ENCODE peak calls at places on chromosome 7, in seven cellular contexts. One of them, this sample, is unnamed.
A peak's percentile ranks its signal among the peaks of the same experiment; 100 is the strongest.

GRCh38 chr7:50632561-50633413 is 67.6 kb upstream of the DDC start:
- DNase-seq in coronary artery: no peak
- DNase-seq in fibroblast of mammary gland: peak; percentile 56
- DNase-seq in suprapubic skin: no peak
- DNase-seq in spleen: no peak
- DNase-seq in prostate gland: no peak
- DNase-seq in epithelial cell of esophagus: peak; percentile 63
- DNase-seq in this sample: peak; percentile 35

GRCh38 chr7:260441-261281 is 29.3 kb upstream of the FOXL3 start:
- DNase-seq in coronary artery: no peak
- DNase-seq in fibroblast of mammary gland: no peak
- DNase-seq in suprapubic skin: no peak
- DNase-seq in spleen: peak; percentile 64
- DNase-seq in prostate gland: no peak
- DNase-seq in epithelial cell of esophagus: no peak
- DNase-seq in this sample: no peak

GRCh38 chr7:47698386-47698785 is 116.5 kb upstream of the TNS3 start:
- DNase-seq in coronary artery: no peak
- DNase-seq in fibroblast of mammary gland: no peak
- DNase-seq in suprapubic skin: no peak
- DNase-seq in spleen: no peak
- DNase-seq in prostate gland: no peak
- DNase-seq in epithelial cell of esophagus: no peak
- DNase-seq in this sample: no peak

GRCh38 chr7:7895754-7896153 is 72.8 kb upstream of the GLCCI1 start:
- DNase-seq in coronary artery: no peak
- DNase-seq in fibroblast of mammary gland: no peak
- DNase-seq in suprapubic skin: no peak
- DNase-seq in spleen: no peak
- DNase-seq in prostate gland: no peak
- DNase-seq in epithelial cell of esophagus: peak; percentile 6
- DNase-seq in this sample: no peak

GRCh38 chr7:18508441-18509427 is 13.2 kb downstream of the HDAC9 start:
- DNase-seq in coronary artery: no peak
- DNase-seq in fibroblast of mammary gland: peak; percentile 94
- DNase-seq in suprapubic skin: no peak
- DNase-seq in spleen: no peak
- DNase-seq in prostate gland: no peak
- DNase-seq in epithelial cell of esophagus: peak; percentile 98
- DNase-seq in this sample: peak; percentile 95

GRCh38 chr7:35691827-35692307 is 3.1 kb downstream of the HERPUD2 start:
- DNase-seq in coronary artery: no peak
- DNase-seq in fibroblast of mammary gland: peak; percentile 16
- DNase-seq in suprapubic skin: no peak
- DNase-seq in spleen: peak; percentile 77
- DNase-seq in prostate gland: no peak
- DNase-seq in epithelial cell of esophagus: no peak
- DNase-seq in this sample: no peak

GRCh38 chr7:102439963-102440795 is 6.8 kb downstream of the ORAI2 start:
- DNase-seq in coronary artery: no peak
- DNase-seq in fibroblast of mammary gland: peak; percentile 77
- DNase-seq in suprapubic skin: no peak
- DNase-seq in spleen: no peak
- DNase-seq in prostate gland: peak; percentile 61
- DNase-seq in epithelial cell of esophagus: peak; percentile 82
- DNase-seq in this sample: peak; percentile 81

GRCh38 chr7:120273476-120273975 is 551 bp downstream of the KCND2 start:
- DNase-seq in coronary artery: no peak
- DNase-seq in fibroblast of mammary gland: peak; percentile 31
- DNase-seq in suprapubic skin: no peak
- DNase-seq in spleen: no peak
- DNase-seq in prostate gland: no peak
- DNase-seq in epithelial cell of esophagus: peak; percentile 60
- DNase-seq in this sample: peak; percentile 16

GRCh38 chr7:128053023-128053422 is 21.8 kb upstream of the LRRC4 start:
- DNase-seq in coronary artery: no peak
- DNase-seq in fibroblast of mammary gland: peak; percentile 56
- DNase-seq in suprapubic skin: no peak
- DNase-seq in spleen: no peak
- DNase-seq in prostate gland: no peak
- DNase-seq in epithelial cell of esophagus: peak; percentile 41
- DNase-seq in this sample: no peak

GRCh38 chr7:66050990-66051424 is 24.6 kb upstream of the ASL start:
- DNase-seq in coronary artery: no peak
- DNase-seq in fibroblast of mammary gland: peak; percentile 96
- DNase-seq in suprapubic skin: no peak
- DNase-seq in spleen: no peak
- DNase-seq in prostate gland: peak; percentile 58
- DNase-seq in epithelial cell of esophagus: peak; percentile 99
- DNase-seq in this sample: peak; percentile 79

GRCh38 chr7:97499204-97499603 is 232.7 kb upstream of the TAC1 start:
- DNase-seq in coronary artery: no peak
- DNase-seq in fibroblast of mammary gland: peak; percentile 32
- DNase-seq in suprapubic skin: no peak
- DNase-seq in spleen: no peak
- DNase-seq in prostate gland: no peak
- DNase-seq in epithelial cell of esophagus: peak; percentile 60
- DNase-seq in this sample: no peak

GRCh38 chr7:74023037-74023436 is 4.9 kb upstream of the ELN start:
- DNase-seq in coronary artery: peak; percentile 99
- DNase-seq in fibroblast of mammary gland: peak; percentile 53
- DNase-seq in suprapubic skin: peak; percentile 88
- DNase-seq in spleen: no peak
- DNase-seq in prostate gland: no peak
- DNase-seq in epithelial cell of esophagus: peak; percentile 62
- DNase-seq in this sample: peak; percentile 52

GRCh38 chr7:95897557-95898183 is 125.3 kb downstream of the DYNC1I1 start:
- DNase-seq in coronary artery: no peak
- DNase-seq in fibroblast of mammary gland: no peak
- DNase-seq in suprapubic skin: no peak
- DNase-seq in spleen: no peak
- DNase-seq in prostate gland: peak; percentile 9
- DNase-seq in epithelial cell of esophagus: no peak
- DNase-seq in this sample: no peak

GRCh38 chr7:79236352-79237028 is 217.0 kb downstream of the MAGI2 start:
- DNase-seq in coronary artery: no peak
- DNase-seq in fibroblast of mammary gland: no peak
- DNase-seq in suprapubic skin: no peak
- DNase-seq in spleen: no peak
- DNase-seq in prostate gland: no peak
- DNase-seq in epithelial cell of esophagus: no peak
- DNase-seq in this sample: no peak

GRCh38 chr7:42574693-42575084 is 337.2 kb downstream of the C7orf25 start:
- DNase-seq in coronary artery: no peak
- DNase-seq in fibroblast of mammary gland: peak; percentile 20
- DNase-seq in suprapubic skin: no peak
- DNase-seq in spleen: no peak
- DNase-seq in prostate gland: no peak
- DNase-seq in epithelial cell of esophagus: peak; percentile 41
- DNase-seq in this sample: no peak

GRCh38 chr7:116261904-116262303 is 51.6 kb downstream of the TES start:
- DNase-seq in coronary artery: no peak
- DNase-seq in fibroblast of mammary gland: no peak
- DNase-seq in suprapubic skin: no peak
- DNase-seq in spleen: no peak
- DNase-seq in prostate gland: no peak
- DNase-seq in epithelial cell of esophagus: peak; percentile 46
- DNase-seq in this sample: no peak

GRCh38 chr7:55132890-55133551 is 114.2 kb downstream of the EGFR start:
- DNase-seq in coronary artery: peak; percentile 88
- DNase-seq in fibroblast of mammary gland: peak; percentile 99
- DNase-seq in suprapubic skin: no peak
- DNase-seq in spleen: no peak
- DNase-seq in prostate gland: no peak
- DNase-seq in epithelial cell of esophagus: no peak
- DNase-seq in this sample: peak; percentile 99

DNA sequence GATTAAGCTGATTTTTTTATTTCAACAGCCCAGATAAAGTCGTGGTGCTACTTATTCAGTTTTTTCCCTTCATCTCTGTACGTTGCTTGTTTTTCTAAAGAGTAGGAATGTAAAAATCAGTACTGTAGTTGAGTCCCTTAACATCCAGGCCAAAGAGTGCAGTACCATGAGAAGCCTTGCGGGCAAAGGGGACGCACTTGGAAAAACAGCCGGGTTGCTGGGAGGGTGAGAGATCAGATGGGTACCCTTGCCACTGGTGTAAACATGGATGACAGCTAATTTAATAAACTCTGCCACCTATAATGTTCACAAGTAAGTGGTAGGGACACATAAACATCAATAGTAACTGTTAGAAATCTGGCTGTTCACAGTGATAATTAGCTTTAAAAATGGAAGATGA is 175.9 kb downstream of the POU6F2 start:
- DNase-seq in coronary artery: no peak
- DNase-seq in fibroblast of mammary gland: no peak
- DNase-seq in suprapubic skin: no peak
- DNase-seq in spleen: no peak
- DNase-seq in prostate gland: no peak
- DNase-seq in epithelial cell of esophagus: no peak
- DNase-seq in this sample: no peak
- TF ChIP-seq CTCF in coronary artery: no peak
- TF ChIP-seq CTCF in fibroblast of mammary gland: no peak
- TF ChIP-seq CTCF in suprapubic skin: no peak
- TF ChIP-seq CTCF in spleen: no peak
- TF ChIP-seq CTCF in prostate gland: no peak
- TF ChIP-seq CTCF in epithelial cell of esophagus: no peak
- TF ChIP-seq CTCF in this sample: no peak

GRCh38 chr7:139914306-139914747 is 85.3 kb downstream of the TBXAS1 start:
- DNase-seq in coronary artery: no peak
- DNase-seq in fibroblast of mammary gland: peak; percentile 79
- DNase-seq in suprapubic skin: no peak
- DNase-seq in spleen: no peak
- DNase-seq in prostate gland: no peak
- DNase-seq in epithelial cell of esophagus: peak; percentile 14
- DNase-seq in this sample: peak; percentile 61

GRCh38 chr7:139915301-139915863 is 86.3 kb downstream of the TBXAS1 start:
- DNase-seq in coronary artery: no peak
- DNase-seq in fibroblast of mammary gland: peak; percentile 53
- DNase-seq in suprapubic skin: no peak
- DNase-seq in spleen: no peak
- DNase-seq in prostate gland: no peak
- DNase-seq in epithelial cell of esophagus: peak; percentile 27
- DNase-seq in this sample: peak; percentile 53

GRCh38 chr7:139914861-139915300 is 85.8 kb downstream of the TBXAS1 start:
- DNase-seq in coronary artery: no peak
- DNase-seq in fibroblast of mammary gland: no peak
- DNase-seq in suprapubic skin: no peak
- DNase-seq in spleen: no peak
- DNase-seq in prostate gland: no peak
- DNase-seq in epithelial cell of esophagus: no peak
- DNase-seq in this sample: no peak

GRCh38 chr7:139916717-139917395 is 87.8 kb downstream of the TBXAS1 start:
- DNase-seq in coronary artery: no peak
- DNase-seq in fibroblast of mammary gland: no peak
- DNase-seq in suprapubic skin: no peak
- DNase-seq in spleen: no peak
- DNase-seq in prostate gland: no peak
- DNase-seq in epithelial cell of esophagus: no peak
- DNase-seq in this sample: no peak

DNA sequence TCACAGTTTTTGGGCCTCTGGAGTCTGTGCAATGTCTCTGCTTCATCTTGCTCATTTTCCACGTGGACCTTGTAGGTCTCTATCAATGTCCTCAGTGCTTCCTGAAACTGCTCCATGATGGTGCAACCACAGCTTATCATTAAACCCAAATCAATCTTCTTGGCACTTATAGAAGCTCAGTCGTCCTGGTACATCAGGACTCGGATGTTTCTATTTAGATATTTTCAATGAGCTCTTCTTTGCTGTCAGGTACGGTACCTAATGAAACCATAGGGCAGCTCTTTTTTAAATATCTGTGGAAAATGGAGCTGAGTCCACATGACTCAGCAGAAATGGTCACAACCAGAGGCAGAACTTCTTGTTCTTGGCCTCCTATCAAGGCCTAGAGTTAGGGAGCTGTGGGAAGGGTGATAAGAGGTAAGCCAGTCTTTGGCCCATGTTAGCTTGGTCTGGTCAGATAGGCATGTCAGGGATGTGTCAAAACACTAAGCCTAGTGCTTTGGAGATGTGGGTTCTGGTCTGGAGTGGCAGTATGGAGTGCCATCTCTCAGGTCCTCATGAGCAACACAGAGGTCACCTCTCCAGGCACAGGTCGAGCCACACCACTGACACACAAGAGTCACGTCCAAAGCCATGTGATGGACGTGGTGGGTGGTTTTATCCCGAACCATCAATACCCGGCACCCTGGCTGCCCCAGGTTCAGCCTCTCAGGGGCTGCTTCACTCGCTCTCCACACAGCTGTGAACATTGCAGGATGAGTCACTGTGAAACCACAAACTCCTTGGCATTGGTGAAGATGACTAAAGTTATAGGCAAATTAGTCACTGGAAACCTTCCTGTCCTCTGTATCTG is 87.0 kb downstream of the TBXAS1 start:
- DNase-seq in coronary artery: no peak
- DNase-seq in fibroblast of mammary gland: peak; percentile 100
- DNase-seq in suprapubic skin: no peak
- DNase-seq in spleen: no peak
- DNase-seq in prostate gland: peak; percentile 39
- DNase-seq in epithelial cell of esophagus: peak; percentile 97
- DNase-seq in this sample: peak; percentile 98
- H3K4me3 ChIP-seq in coronary artery: peak overlapping the region; percentile 44
- H3K4me3 ChIP-seq in fibroblast of mammary gland: no peak overlapping the region
- H3K4me3 ChIP-seq in suprapubic skin: no peak overlapping the region
- H3K4me3 ChIP-seq in spleen: no peak overlapping the region
- H3K4me3 ChIP-seq in prostate gland: no peak overlapping the region
- H3K4me3 ChIP-seq in epithelial cell of esophagus: no peak overlapping the region
- H3K4me3 ChIP-seq in this sample: no peak overlapping the region

GRCh38 chr7:124106575-124106974 is 73.7 kb upstream of the TMEM229A start:
- DNase-seq in coronary artery: no peak
- DNase-seq in fibroblast of mammary gland: no peak
- DNase-seq in suprapubic skin: no peak
- DNase-seq in spleen: no peak
- DNase-seq in prostate gland: no peak
- DNase-seq in epithelial cell of esophagus: peak; percentile 6
- DNase-seq in this sample: no peak

GRCh38 chr7:124100190-124100589 is 67.3 kb upstream of the TMEM229A start:
- DNase-seq in coronary artery: no peak
- DNase-seq in fibroblast of mammary gland: no peak
- DNase-seq in suprapubic skin: no peak
- DNase-seq in spleen: no peak
- DNase-seq in prostate gland: no peak
- DNase-seq in epithelial cell of esophagus: no peak
- DNase-seq in this sample: no peak

GRCh38 chr7:124101173-124101768 is 68.4 kb upstream of the TMEM229A start:
- DNase-seq in coronary artery: no peak
- DNase-seq in fibroblast of mammary gland: peak; percentile 6
- DNase-seq in suprapubic skin: no peak
- DNase-seq in spleen: no peak
- DNase-seq in prostate gland: no peak
- DNase-seq in epithelial cell of esophagus: peak; percentile 43
- DNase-seq in this sample: peak; percentile 16
- TF ChIP-seq CTCF in coronary artery: no peak
- TF ChIP-seq CTCF in fibroblast of mammary gland: peak; percentile 20
- TF ChIP-seq CTCF in suprapubic skin: no peak
- TF ChIP-seq CTCF in spleen: no peak
- TF ChIP-seq CTCF in prostate gland: no peak
- TF ChIP-seq CTCF in epithelial cell of esophagus: peak; percentile 52
- TF ChIP-seq CTCF in this sample: peak; percentile 48

DNA sequence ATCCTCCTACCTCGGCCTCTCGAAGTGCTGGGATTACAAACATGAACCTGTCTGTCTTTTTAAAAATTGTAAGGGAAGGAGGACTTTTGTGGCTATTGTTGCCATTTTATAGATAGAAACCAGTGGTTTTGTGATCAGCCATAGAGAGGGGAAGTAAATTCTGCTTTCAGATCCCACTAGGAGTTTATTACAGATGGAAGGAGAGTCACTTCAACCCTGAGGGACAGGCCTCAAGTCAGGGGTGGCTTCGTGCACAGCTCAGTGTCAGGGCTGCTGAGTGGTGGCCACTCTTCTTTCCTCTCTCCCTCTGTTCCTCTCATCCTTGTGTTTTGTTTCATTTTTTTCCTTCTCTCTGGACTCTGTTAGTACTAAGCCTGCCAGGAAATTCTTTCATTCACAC is 60.8 kb downstream of the OGDH start:
- DNase-seq in coronary artery: no peak
- DNase-seq in fibroblast of mammary gland: no peak
- DNase-seq in suprapubic skin: no peak
- DNase-seq in spleen: no peak
- DNase-seq in prostate gland: no peak
- DNase-seq in epithelial cell of esophagus: no peak
- DNase-seq in this sample: no peak
- H3K4me3 ChIP-seq in coronary artery: no peak overlapping the region
- H3K4me3 ChIP-seq in fibroblast of mammary gland: no peak overlapping the region
- H3K4me3 ChIP-seq in suprapubic skin: no peak overlapping the region
- H3K4me3 ChIP-seq in spleen: no peak overlapping the region
- H3K4me3 ChIP-seq in prostate gland: no peak overlapping the region
- H3K4me3 ChIP-seq in epithelial cell of esophagus: no peak overlapping the region
- H3K4me3 ChIP-seq in this sample: no peak overlapping the region

This sample was measured in astrocyte of the spinal cord.